ENCODE peak calls at places on chromosome 6, in nine cellular contexts. One of them, this sample, is unnamed.

GRCh38 chr6:137813308-137813707 is 53.8 kb upstream of the TNFAIP3 start:
- ATAC-seq in HCT116: no peak
- ATAC-seq in lower lobe of right lung: no peak
- ATAC-seq in natural killer cell: no peak
- ATAC-seq in CD4-positive, CD25-positive, alpha-beta regulatory T cell: no peak
- ATAC-seq in right cardiac atrium: no peak
- ATAC-seq in heart right ventricle: no peak
- ATAC-seq in activated CD8-positive, alpha-beta T cell treated with anti-CD3 and anti-CD28 coated beads, Interleukin-2, amount 10 ng/mL, durations not matched to agents 7 days and 5 days: no peak
- ATAC-seq in central memory CD8-positive, alpha-beta T cell: no peak
- ATAC-seq in this sample: no peak

GRCh38 chr6:16972535-16972934 is 129.3 kb upstream of the STMND1 start:
- ATAC-seq in heart right ventricle: no peak
- ATAC-seq in central memory CD8-positive, alpha-beta T cell: no peak
- ATAC-seq in activated CD8-positive, alpha-beta T cell treated with anti-CD3 and anti-CD28 coated beads, Interleukin-2, amount 10 ng/mL, durations not matched to agents 7 days and 5 days: no peak
- ATAC-seq in right cardiac atrium: no peak
- ATAC-seq in CD4-positive, CD25-positive, alpha-beta regulatory T cell: no peak
- ATAC-seq in HCT116: no peak
- ATAC-seq in natural killer cell: no peak
- ATAC-seq in lower lobe of right lung: no peak
- ATAC-seq in this sample: no peak

GRCh38 chr6:34292954-34293353 is 44.1 kb upstream of the SMIM29 start:
- ATAC-seq in CD4-positive, CD25-positive, alpha-beta regulatory T cell: no peak
- ATAC-seq in heart right ventricle: no peak
- ATAC-seq in activated CD8-positive, alpha-beta T cell treated with anti-CD3 and anti-CD28 coated beads, Interleukin-2, amount 10 ng/mL, durations not matched to agents 7 days and 5 days: no peak
- ATAC-seq in right cardiac atrium: no peak
- ATAC-seq in lower lobe of right lung: no peak
- ATAC-seq in central memory CD8-positive, alpha-beta T cell: no peak
- ATAC-seq in natural killer cell: no peak
- ATAC-seq in HCT116: no peak
- ATAC-seq in this sample: no peak

GRCh38 chr6:51753635-51754034 is 333.8 kb downstream of the PKHD1 start:
- ATAC-seq in heart right ventricle: no peak
- ATAC-seq in activated CD8-positive, alpha-beta T cell treated with anti-CD3 and anti-CD28 coated beads, Interleukin-2, amount 10 ng/mL, durations not matched to agents 7 days and 5 days: no peak
- ATAC-seq in lower lobe of right lung: peak; percentile 58
- ATAC-seq in CD4-positive, CD25-positive, alpha-beta regulatory T cell: no peak
- ATAC-seq in HCT116: no peak
- ATAC-seq in central memory CD8-positive, alpha-beta T cell: no peak
- ATAC-seq in right cardiac atrium: peak; percentile 29
- ATAC-seq in natural killer cell: no peak
- ATAC-seq in this sample: no peak

GRCh38 chr6:53411451-53411850 is 62.7 kb upstream of the ELOVL5 start:
- ATAC-seq in natural killer cell: no peak
- ATAC-seq in activated CD8-positive, alpha-beta T cell treated with anti-CD3 and anti-CD28 coated beads, Interleukin-2, amount 10 ng/mL, durations not matched to agents 7 days and 5 days: no peak
- ATAC-seq in central memory CD8-positive, alpha-beta T cell: no peak
- ATAC-seq in right cardiac atrium: no peak
- ATAC-seq in CD4-positive, CD25-positive, alpha-beta regulatory T cell: no peak
- ATAC-seq in lower lobe of right lung: no peak
- ATAC-seq in HCT116: no peak
- ATAC-seq in heart right ventricle: no peak
- ATAC-seq in this sample: no peak

GRCh38 chr6:32254761-32255211 is 30.9 kb upstream of the NOTCH4 start:
- ATAC-seq in activated CD8-positive, alpha-beta T cell treated with anti-CD3 and anti-CD28 coated beads, Interleukin-2, amount 10 ng/mL, durations not matched to agents 7 days and 5 days: no peak
- ATAC-seq in lower lobe of right lung: peak; percentile 67
- ATAC-seq in right cardiac atrium: peak; percentile 60
- ATAC-seq in CD4-positive, CD25-positive, alpha-beta regulatory T cell: no peak
- ATAC-seq in heart right ventricle: peak; percentile 66
- ATAC-seq in HCT116: peak; percentile 58
- ATAC-seq in natural killer cell: no peak
- ATAC-seq in central memory CD8-positive, alpha-beta T cell: no peak
- ATAC-seq in this sample: peak; percentile 40

GRCh38 chr6:148789991-148790390 is 43.2 kb downstream of the UST start:
- ATAC-seq in activated CD8-positive, alpha-beta T cell treated with anti-CD3 and anti-CD28 coated beads, Interleukin-2, amount 10 ng/mL, durations not matched to agents 7 days and 5 days: no peak
- ATAC-seq in lower lobe of right lung: no peak
- ATAC-seq in heart right ventricle: no peak
- ATAC-seq in central memory CD8-positive, alpha-beta T cell: no peak
- ATAC-seq in right cardiac atrium: no peak
- ATAC-seq in CD4-positive, CD25-positive, alpha-beta regulatory T cell: no peak
- ATAC-seq in HCT116: no peak
- ATAC-seq in natural killer cell: no peak
- ATAC-seq in this sample: no peak

GRCh38 chr6:147156799-147157382 is 47.3 kb upstream of the STXBP5 start:
- ATAC-seq in activated CD8-positive, alpha-beta T cell treated with anti-CD3 and anti-CD28 coated beads, Interleukin-2, amount 10 ng/mL, durations not matched to agents 7 days and 5 days: no peak
- ATAC-seq in right cardiac atrium: no peak
- ATAC-seq in natural killer cell: no peak
- ATAC-seq in CD4-positive, CD25-positive, alpha-beta regulatory T cell: no peak
- ATAC-seq in heart right ventricle: no peak
- ATAC-seq in HCT116: no peak
- ATAC-seq in central memory CD8-positive, alpha-beta T cell: no peak
- ATAC-seq in lower lobe of right lung: no peak
- ATAC-seq in this sample: no peak

GRCh38 chr6:42075159-42075838 is 25.0 kb downstream of the TAF8 start:
- ATAC-seq in heart right ventricle: peak; percentile 74
- ATAC-seq in HCT116: peak; percentile 90
- ATAC-seq in natural killer cell: no peak
- ATAC-seq in activated CD8-positive, alpha-beta T cell treated with anti-CD3 and anti-CD28 coated beads, Interleukin-2, amount 10 ng/mL, durations not matched to agents 7 days and 5 days: no peak
- ATAC-seq in CD4-positive, CD25-positive, alpha-beta regulatory T cell: no peak
- ATAC-seq in central memory CD8-positive, alpha-beta T cell: no peak
- ATAC-seq in right cardiac atrium: peak; percentile 51
- ATAC-seq in lower lobe of right lung: peak; percentile 87
- ATAC-seq in this sample: peak; percentile 63

GRCh38 chr6:100105919-100106318 is 111.9 kb upstream of the MCHR2 start:
- ATAC-seq in natural killer cell: no peak
- ATAC-seq in right cardiac atrium: no peak
- ATAC-seq in lower lobe of right lung: no peak
- ATAC-seq in central memory CD8-positive, alpha-beta T cell: no peak
- ATAC-seq in activated CD8-positive, alpha-beta T cell treated with anti-CD3 and anti-CD28 coated beads, Interleukin-2, amount 10 ng/mL, durations not matched to agents 7 days and 5 days: no peak
- ATAC-seq in CD4-positive, CD25-positive, alpha-beta regulatory T cell: no peak
- ATAC-seq in HCT116: no peak
- ATAC-seq in heart right ventricle: no peak
- ATAC-seq in this sample: no peak

GRCh38 chr6:7542065-7542877 is 800 bp downstream of the DSP start:
- ATAC-seq in central memory CD8-positive, alpha-beta T cell: no peak
- ATAC-seq in activated CD8-positive, alpha-beta T cell treated with anti-CD3 and anti-CD28 coated beads, Interleukin-2, amount 10 ng/mL, durations not matched to agents 7 days and 5 days: peak; percentile 24
- ATAC-seq in heart right ventricle: peak; percentile 28
- ATAC-seq in right cardiac atrium: peak; percentile 22
- ATAC-seq in natural killer cell: no peak
- ATAC-seq in CD4-positive, CD25-positive, alpha-beta regulatory T cell: no peak
- ATAC-seq in lower lobe of right lung: peak; percentile 52
- ATAC-seq in HCT116: peak; percentile 21
- ATAC-seq in this sample: peak; percentile 32

GRCh38 chr6:11427827-11428245 is 109.7 kb upstream of the TMEM170B start:
- ATAC-seq in heart right ventricle: peak; percentile 50
- ATAC-seq in natural killer cell: no peak
- ATAC-seq in CD4-positive, CD25-positive, alpha-beta regulatory T cell: no peak
- ATAC-seq in lower lobe of right lung: peak; percentile 70
- ATAC-seq in right cardiac atrium: no peak
- ATAC-seq in activated CD8-positive, alpha-beta T cell treated with anti-CD3 and anti-CD28 coated beads, Interleukin-2, amount 10 ng/mL, durations not matched to agents 7 days and 5 days: no peak
- ATAC-seq in HCT116: no peak
- ATAC-seq in central memory CD8-positive, alpha-beta T cell: no peak
- ATAC-seq in this sample: no peak

GRCh38 chr6:39638126-39638822 is 86.9 kb downstream of the KIF6 start:
- ATAC-seq in right cardiac atrium: no peak
- ATAC-seq in central memory CD8-positive, alpha-beta T cell: no peak
- ATAC-seq in natural killer cell: no peak
- ATAC-seq in activated CD8-positive, alpha-beta T cell treated with anti-CD3 and anti-CD28 coated beads, Interleukin-2, amount 10 ng/mL, durations not matched to agents 7 days and 5 days: no peak
- ATAC-seq in HCT116: no peak
- ATAC-seq in lower lobe of right lung: no peak
- ATAC-seq in CD4-positive, CD25-positive, alpha-beta regulatory T cell: no peak
- ATAC-seq in heart right ventricle: no peak
- ATAC-seq in this sample: no peak

GRCh38 chr6:26286168-26286854 is 78.7 kb upstream of the BTN3A2 start:
- ATAC-seq in lower lobe of right lung: peak; percentile 79
- ATAC-seq in right cardiac atrium: peak; percentile 83
- ATAC-seq in activated CD8-positive, alpha-beta T cell treated with anti-CD3 and anti-CD28 coated beads, Interleukin-2, amount 10 ng/mL, durations not matched to agents 7 days and 5 days: peak; percentile 12
- ATAC-seq in CD4-positive, CD25-positive, alpha-beta regulatory T cell: no peak
- ATAC-seq in HCT116: peak; percentile 58
- ATAC-seq in central memory CD8-positive, alpha-beta T cell: peak; percentile 10
- ATAC-seq in natural killer cell: no peak
- ATAC-seq in heart right ventricle: peak; percentile 73
- ATAC-seq in this sample: peak; percentile 46